ENCODE peak calls at places on chromosomes 6 and 20, in six cellular contexts. One of them, this sample, is unnamed.

GRCh38 chr6:36829919-36830544 is 9.2 kb downstream of the CPNE5 start:
- DNase-seq in foreskin fibroblast: peak; percentile 61
- DNase-seq in ascending aorta: peak; percentile 74
- DNase-seq in cardiac fibroblast: no peak
- DNase-seq in kidney: no peak
- DNase-seq in GM06990: no peak
- DNase-seq in this sample: peak; percentile 73

GRCh38 chr6:13591205-13591921 is 17.0 kb downstream of the SIRT5 start:
- DNase-seq in cardiac fibroblast: no peak
- DNase-seq in kidney: no peak
- DNase-seq in foreskin fibroblast: no peak
- DNase-seq in ascending aorta: no peak
- DNase-seq in GM06990: no peak
- DNase-seq in this sample: no peak

GRCh38 chr6:72554203-72554564 is 67.7 kb upstream of the KCNQ5 start:
- DNase-seq in ascending aorta: no peak
- DNase-seq in GM06990: no peak
- DNase-seq in kidney: no peak
- DNase-seq in cardiac fibroblast: peak; percentile 90
- DNase-seq in foreskin fibroblast: peak; percentile 63
- DNase-seq in this sample: peak; percentile 58

GRCh38 chr6:25990172-25990873 is 27.7 kb downstream of the TRIM38 start:
- DNase-seq in GM06990: no peak
- DNase-seq in kidney: no peak
- DNase-seq in ascending aorta: no peak
- DNase-seq in cardiac fibroblast: no peak
- DNase-seq in foreskin fibroblast: no peak
- DNase-seq in this sample: no peak

GRCh38 chr20:1935696-1936366 is 40.6 kb downstream of the SIRPA start:
- DNase-seq in cardiac fibroblast: no peak
- DNase-seq in ascending aorta: no peak
- DNase-seq in foreskin fibroblast: no peak
- DNase-seq in GM06990: no peak
- DNase-seq in kidney: no peak
- DNase-seq in this sample: peak; percentile 38

GRCh38 chr6:45500924-45501816 is 123.4 kb upstream of the SUPT3H start:
- DNase-seq in ascending aorta: no peak
- DNase-seq in GM06990: no peak
- DNase-seq in kidney: no peak
- DNase-seq in foreskin fibroblast: no peak
- DNase-seq in cardiac fibroblast: peak; percentile 24
- DNase-seq in this sample: no peak

GRCh38 chr6:5084787-5085637 is at the start of gene PPP1R3G:
- DNase-seq in cardiac fibroblast: peak; percentile 64
- DNase-seq in GM06990: peak; percentile 47
- DNase-seq in foreskin fibroblast: peak; percentile 86
- DNase-seq in ascending aorta: no peak
- DNase-seq in kidney: peak; percentile 86
- DNase-seq in this sample: peak; percentile 69

GRCh38 chr6:34568341-34568680 is 12.2 kb upstream of the SPDEF start:
- DNase-seq in kidney: no peak
- DNase-seq in cardiac fibroblast: no peak
- DNase-seq in ascending aorta: no peak
- DNase-seq in GM06990: no peak
- DNase-seq in foreskin fibroblast: no peak
- DNase-seq in this sample: no peak

GRCh38 chr20:54267510-54268003 is 59.7 kb downstream of the PFDN4 start:
- DNase-seq in ascending aorta: no peak
- DNase-seq in GM06990: no peak
- DNase-seq in cardiac fibroblast: peak; percentile 22
- DNase-seq in foreskin fibroblast: peak; percentile 24
- DNase-seq in kidney: no peak
- DNase-seq in this sample: peak; percentile 22

GRCh38 chr6:137659871-137660270 is 165.7 kb upstream of the OLIG3 start:
- DNase-seq in foreskin fibroblast: no peak
- DNase-seq in ascending aorta: no peak
- DNase-seq in GM06990: no peak
- DNase-seq in cardiac fibroblast: no peak
- DNase-seq in kidney: no peak
- DNase-seq in this sample: no peak

GRCh38 chr20:54566224-54566750 is 90.9 kb downstream of the DOK5 start:
- DNase-seq in cardiac fibroblast: peak; percentile 10
- DNase-seq in foreskin fibroblast: peak; percentile 9
- DNase-seq in kidney: no peak
- DNase-seq in GM06990: no peak
- DNase-seq in ascending aorta: no peak
- DNase-seq in this sample: no peak

GRCh38 chr6:169968541-169969270 is 217.3 kb downstream of the ERMARD start:
- DNase-seq in kidney: peak; percentile 51
- DNase-seq in cardiac fibroblast: no peak
- DNase-seq in GM06990: no peak
- DNase-seq in ascending aorta: peak; percentile 52
- DNase-seq in foreskin fibroblast: no peak
- DNase-seq in this sample: no peak

GRCh38 chr6:161257778-161258457 is 15.9 kb downstream of the AGPAT4 start:
- DNase-seq in kidney: no peak
- DNase-seq in cardiac fibroblast: peak; percentile 91
- DNase-seq in foreskin fibroblast: peak; percentile 95
- DNase-seq in ascending aorta: peak; percentile 82
- DNase-seq in GM06990: no peak
- DNase-seq in this sample: peak; percentile 86

GRCh38 chr6:21201673-21202430 is 391.7 kb upstream of the SOX4 start:
- DNase-seq in cardiac fibroblast: no peak
- DNase-seq in kidney: no peak
- DNase-seq in foreskin fibroblast: no peak
- DNase-seq in ascending aorta: no peak
- DNase-seq in GM06990: no peak
- DNase-seq in this sample: no peak

GRCh38 chr20:59749293-59749680 is 144.9 kb downstream of the PHACTR3 start:
- DNase-seq in kidney: no peak
- DNase-seq in cardiac fibroblast: peak; percentile 29
- DNase-seq in ascending aorta: no peak
- DNase-seq in foreskin fibroblast: peak; percentile 66
- DNase-seq in GM06990: no peak
- DNase-seq in this sample: peak; percentile 16

GRCh38 chr6:84119277-84119676 is 85.7 kb downstream of the MRAP2 start:
- DNase-seq in foreskin fibroblast: peak; percentile 45
- DNase-seq in kidney: no peak
- DNase-seq in GM06990: no peak
- DNase-seq in cardiac fibroblast: no peak
- DNase-seq in ascending aorta: no peak
- DNase-seq in this sample: peak; percentile 7

GRCh38 chr6:131765853-131766135 is 42.0 kb upstream of the ENPP1 start:
- DNase-seq in cardiac fibroblast: no peak
- DNase-seq in foreskin fibroblast: no peak
- DNase-seq in kidney: no peak
- DNase-seq in ascending aorta: no peak
- DNase-seq in GM06990: no peak
- DNase-seq in this sample: no peak

GRCh38 chr6:139655783-139656705 is 281.6 kb upstream of the CITED2 start:
- DNase-seq in kidney: peak; percentile 70
- DNase-seq in cardiac fibroblast: no peak
- DNase-seq in ascending aorta: no peak
- DNase-seq in GM06990: no peak
- DNase-seq in foreskin fibroblast: no peak
- DNase-seq in this sample: no peak

DNA sequence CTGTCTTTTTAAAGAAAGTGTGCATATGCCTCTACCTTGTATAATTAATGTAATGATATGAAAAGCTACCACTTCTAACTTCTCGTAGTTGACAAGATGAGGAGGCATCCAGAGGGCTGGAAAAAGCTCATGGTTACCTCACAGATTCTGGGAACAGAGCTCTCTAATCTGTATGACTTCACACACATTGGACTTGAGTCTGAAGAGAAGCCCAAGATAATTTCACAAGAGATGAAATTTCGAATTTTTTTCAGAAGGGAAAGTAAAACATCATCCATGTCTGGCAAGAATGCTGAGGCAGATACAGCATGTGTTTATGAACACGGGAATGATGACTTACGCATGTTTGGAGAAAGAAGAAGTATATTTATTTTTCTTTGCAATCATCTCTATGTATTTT is 141.8 kb upstream of the TENT5A start:
- DNase-seq in ascending aorta: no peak
- DNase-seq in GM06990: no peak
- DNase-seq in kidney: no peak
- DNase-seq in cardiac fibroblast: peak; percentile 72
- DNase-seq in foreskin fibroblast: peak; percentile 71
- DNase-seq in this sample: peak; percentile 85
- H3K4me3 ChIP-seq in ascending aorta: peak overlapping the region; percentile 24
- H3K4me3 ChIP-seq in GM06990: no peak overlapping the region
- H3K4me3 ChIP-seq in kidney: no peak overlapping the region
- H3K4me3 ChIP-seq in cardiac fibroblast: no peak overlapping the region
- H3K4me3 ChIP-seq in foreskin fibroblast: no peak overlapping the region
- H3K4me3 ChIP-seq in this sample: peak overlapping the region; percentile 15

GRCh38 chr6:64776359-64776758 is 930.7 kb downstream of the EYS start:
- DNase-seq in ascending aorta: no peak
- DNase-seq in foreskin fibroblast: no peak
- DNase-seq in kidney: no peak
- DNase-seq in GM06990: no peak
- DNase-seq in cardiac fibroblast: no peak
- DNase-seq in this sample: no peak

GRCh38 chr6:64777941-64778785 is 928.9 kb downstream of the EYS start:
- DNase-seq in GM06990: no peak
- DNase-seq in kidney: no peak
- DNase-seq in cardiac fibroblast: no peak
- DNase-seq in ascending aorta: no peak
- DNase-seq in foreskin fibroblast: no peak
- DNase-seq in this sample: peak; percentile 32

DNA sequence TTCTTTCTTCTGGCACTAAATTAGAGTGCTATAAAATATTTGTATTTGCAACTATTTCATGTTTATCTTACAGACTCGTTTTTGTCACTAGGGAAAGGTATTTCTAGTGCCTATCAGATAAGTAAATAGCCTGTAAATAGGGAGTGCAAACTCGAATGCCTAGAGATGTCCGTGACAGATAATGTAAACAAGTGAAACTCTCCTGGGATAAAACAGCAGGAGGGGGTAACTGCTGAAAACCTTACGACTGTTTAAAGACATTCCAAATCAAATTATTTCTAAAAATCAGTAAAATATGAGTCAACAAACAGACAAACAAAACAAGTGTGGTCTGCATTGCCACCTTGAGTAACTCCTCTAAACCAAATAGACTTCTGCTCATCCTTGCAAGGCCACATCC is 932.1 kb downstream of the EYS start:
- DNase-seq in foreskin fibroblast: no peak
- DNase-seq in kidney: no peak
- DNase-seq in GM06990: no peak
- DNase-seq in cardiac fibroblast: no peak
- DNase-seq in ascending aorta: no peak
- DNase-seq in this sample: no peak
- TF ChIP-seq CTCF in foreskin fibroblast: no peak
- TF ChIP-seq CTCF in kidney: no peak
- TF ChIP-seq CTCF in GM06990: no peak
- TF ChIP-seq CTCF in cardiac fibroblast: no peak
- TF ChIP-seq CTCF in ascending aorta: no peak
- TF ChIP-seq CTCF in this sample: no peak

GRCh38 chr20:9068896-9069663 is at the start of gene PLCB4:
- DNase-seq in ascending aorta: peak; percentile 68
- DNase-seq in kidney: peak; percentile 79
- DNase-seq in GM06990: no peak
- DNase-seq in cardiac fibroblast: peak; percentile 27
- DNase-seq in foreskin fibroblast: peak; percentile 67
- DNase-seq in this sample: peak; percentile 24
- H3K4me3 ChIP-seq in ascending aorta: peak within 1 kb of the TSS; percentile 67
- H3K4me3 ChIP-seq in kidney: peak within 1 kb of the TSS; percentile 77
- H3K4me3 ChIP-seq in GM06990: no peak within 1 kb of the TSS
- H3K4me3 ChIP-seq in cardiac fibroblast: peak within 1 kb of the TSS; percentile 62
- H3K4me3 ChIP-seq in foreskin fibroblast: peak within 1 kb of the TSS; percentile 54
- H3K4me3 ChIP-seq in this sample: peak within 1 kb of the TSS; percentile 61

GRCh38 chr6:3405182-3405518 is 51.7 kb downstream of the SLC22A23 start:
- DNase-seq in kidney: no peak
- DNase-seq in ascending aorta: no peak
- DNase-seq in cardiac fibroblast: peak; percentile 64
- DNase-seq in GM06990: no peak
- DNase-seq in foreskin fibroblast: no peak
- DNase-seq in this sample: peak; percentile 39

GRCh38 chr6:3406362-3406809 is 50.5 kb downstream of the SLC22A23 start:
- DNase-seq in GM06990: no peak
- DNase-seq in cardiac fibroblast: no peak
- DNase-seq in foreskin fibroblast: no peak
- DNase-seq in kidney: no peak
- DNase-seq in ascending aorta: no peak
- DNase-seq in this sample: no peak

GRCh38 chr6:3402310-3403243 is 54.3 kb downstream of the SLC22A23 start:
- DNase-seq in ascending aorta: no peak
- DNase-seq in foreskin fibroblast: no peak
- DNase-seq in cardiac fibroblast: no peak
- DNase-seq in GM06990: no peak
- DNase-seq in kidney: no peak
- DNase-seq in this sample: no peak

GRCh38 chr6:3405679-3406078 is 51.2 kb downstream of the SLC22A23 start:
- DNase-seq in cardiac fibroblast: peak; percentile 86
- DNase-seq in kidney: no peak
- DNase-seq in foreskin fibroblast: peak; percentile 44
- DNase-seq in GM06990: no peak
- DNase-seq in ascending aorta: no peak
- DNase-seq in this sample: peak; percentile 76

GRCh38 chr6:3403244-3404154 is 53.4 kb downstream of the SLC22A23 start:
- DNase-seq in foreskin fibroblast: no peak
- DNase-seq in kidney: no peak
- DNase-seq in cardiac fibroblast: no peak
- DNase-seq in ascending aorta: no peak
- DNase-seq in GM06990: no peak
- DNase-seq in this sample: no peak
- TF ChIP-seq CTCF in foreskin fibroblast: no peak
- TF ChIP-seq CTCF in kidney: no peak
- TF ChIP-seq CTCF in cardiac fibroblast: no peak
- TF ChIP-seq CTCF in ascending aorta: no peak
- TF ChIP-seq CTCF in GM06990: no peak
- TF ChIP-seq CTCF in this sample: no peak

DNA sequence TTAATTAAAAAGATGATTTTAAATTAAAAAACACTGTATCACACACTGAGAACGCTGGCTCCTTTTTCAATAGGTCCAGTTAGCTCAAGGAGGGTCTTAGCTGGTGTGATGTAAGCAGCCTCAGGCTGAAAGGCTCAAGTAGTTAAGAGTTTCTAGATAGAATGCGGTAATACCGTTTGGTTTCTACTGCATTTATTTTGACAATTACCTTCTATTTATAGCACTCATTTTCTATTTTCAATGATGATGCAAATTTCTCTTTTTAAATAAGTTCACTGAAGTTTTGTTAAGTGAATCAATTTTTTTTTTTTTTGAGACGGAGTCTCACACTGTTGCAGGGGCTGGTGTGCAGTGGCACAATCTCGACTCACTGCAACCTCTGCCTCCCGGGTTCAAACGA is 87.1 kb downstream of the PREX1 start:
- DNase-seq in ascending aorta: no peak
- DNase-seq in GM06990: peak; percentile 66
- DNase-seq in foreskin fibroblast: no peak
- DNase-seq in kidney: no peak
- DNase-seq in cardiac fibroblast: no peak
- DNase-seq in this sample: no peak
- H3K4me3 ChIP-seq in ascending aorta: no peak overlapping the region
- H3K4me3 ChIP-seq in GM06990: no peak overlapping the region
- H3K4me3 ChIP-seq in foreskin fibroblast: no peak overlapping the region
- H3K4me3 ChIP-seq in kidney: no peak overlapping the region
- H3K4me3 ChIP-seq in cardiac fibroblast: no peak overlapping the region
- H3K4me3 ChIP-seq in this sample: no peak overlapping the region